ENCODE peak calls at places on chromosomes 7 and 10, in seven cellular contexts. N, Z, K, D, C, X and L are unnamed samples.

GRCh38 chr7:92246363-92247101 is 758 bp downstream of the ANKIB1 start:
- DNase-seq in C (no peak), N (peak; percentile 21), K (no peak), X (peak; percentile 49), Z (peak; percentile 33), D (peak; percentile 19), L (peak; percentile 63)

GRCh38 chr10:480928-481551 is 208.4 kb downstream of the DIP2C start:
- DNase-seq in C (no peak), N (peak; percentile 20), K (no peak), X (peak; percentile 40), D (no peak), Z (no peak), L (peak; percentile 67)

GRCh38 chr10:83539528-83540308 is 599.6 kb upstream of the GHITM start:
- DNase-seq in N (peak; percentile 87), K (peak; percentile 83), C (peak; percentile 74), D (no peak), X (no peak), Z (no peak), L (peak; percentile 70)

GRCh38 chr10:52353960-52354394 is 39.9 kb downstream of the DKK1 start:
- DNase-seq in Z (no peak), K (no peak), X (no peak), C (no peak), D (peak; percentile 49), N (no peak), L (no peak)

GRCh38 chr7:130441408-130441854 is 615 bp upstream of the CEP41 start:
- DNase-seq in N (no peak), K (no peak), Z (peak; percentile 51), D (peak; percentile 42), X (peak; percentile 76), C (no peak), L (peak; percentile 38)

GRCh38 chr10:75497997-75498797 is 66.8 kb downstream of the LRMDA start:
- DNase-seq in X (no peak), N (no peak), Z (no peak), D (peak; percentile 49), C (no peak), K (no peak), L (no peak)

GRCh38 chr7:81327468-81327867 is 408.6 kb upstream of the SEMA3C start:
- DNase-seq in D (no peak), Z (no peak), N (no peak), X (peak; percentile 48), K (no peak), C (no peak), L (no peak)

GRCh38 chr10:571643-572042 is 117.8 kb downstream of the DIP2C start:
- DNase-seq in X (no peak), Z (no peak), N (no peak), C (no peak), K (no peak), D (no peak), L (no peak)

GRCh38 chr7:21104124-21104500 is 317.4 kb upstream of the SP8 start:
- DNase-seq in K (no peak), X (no peak), Z (no peak), D (peak; percentile 30), N (no peak), C (no peak), L (no peak)

GRCh38 chr10:69232736-69233135 is 12.6 kb downstream of the HKDC1 start:
- DNase-seq in D (no peak), K (no peak), X (no peak), Z (no peak), N (no peak), C (no peak), L (no peak)
- H3K27ac ChIP-seq in D (peak overlapping the region; percentile 1), K (no peak overlapping the region), X (no peak overlapping the region), Z (peak overlapping the region; percentile 68), N (no peak overlapping the region), C (no peak overlapping the region), L (peak overlapping the region; percentile 70)

GRCh38 chr7:154899893-154900292 is 103.0 kb downstream of the PAXIP1 start:
- DNase-seq in N (no peak), X (no peak), Z (no peak), C (no peak), D (no peak), K (no peak), L (no peak)

GRCh38 chr7:154898973-154899855 is 103.7 kb downstream of the PAXIP1 start:
- DNase-seq in Z (no peak), C (no peak), K (no peak), X (no peak), N (no peak), D (no peak), L (no peak)

GRCh38 chr7:154905615-154906014 is 97.3 kb downstream of the PAXIP1 start:
- DNase-seq in C (no peak), K (no peak), X (no peak), D (no peak), Z (no peak), N (no peak), L (no peak)

GRCh38 chr7:154903083-154903731 is 99.7 kb downstream of the PAXIP1 start:
- DNase-seq in X (no peak), C (no peak), D (no peak), Z (no peak), N (no peak), K (no peak), L (no peak)

DNA sequence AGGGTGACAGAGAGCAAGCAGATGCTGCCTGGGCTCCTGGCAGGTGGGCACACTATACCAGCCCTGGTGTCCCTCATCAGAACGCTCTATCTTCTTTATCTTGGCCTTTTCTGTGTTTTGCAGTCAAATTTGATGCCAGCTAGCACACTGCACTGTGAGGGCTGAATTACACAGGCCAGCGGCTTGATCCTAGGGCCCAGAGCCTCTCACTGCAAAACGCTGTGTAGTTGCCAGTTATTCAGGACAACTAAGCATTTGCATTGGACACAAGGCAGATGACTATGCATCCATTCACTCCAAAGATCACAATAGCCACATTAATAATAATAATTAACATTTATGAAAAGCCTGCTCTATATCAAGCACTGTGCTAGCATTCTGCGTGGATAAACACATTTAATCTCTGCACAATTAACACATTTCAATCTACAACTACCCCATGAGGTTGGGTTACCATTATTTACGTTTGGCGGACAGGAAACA is 100.3 kb downstream of the PAXIP1 start:
- DNase-seq in X (no peak), N (no peak), Z (no peak), K (no peak), D (no peak), C (no peak), L (no peak)
- H3K9me3 ChIP-seq in X (no peaks in the 10 kb centered on the region), N (no peaks in the 10 kb centered on the region), Z (no peaks in the 10 kb centered on the region), K (no peaks in the 10 kb centered on the region), D (no peaks in the 10 kb centered on the region), C (no peaks in the 10 kb centered on the region), L (no peaks in the 10 kb centered on the region)

GRCh38 chr10:48505394-48506112 is 99.3 kb downstream of the ARHGAP22 start:
- DNase-seq in D (no peak), K (no peak), N (no peak), Z (no peak), X (no peak), C (no peak), L (no peak)
- TF ChIP-seq CTCF in D (peak; percentile 48), K (no peak), N (no peak), Z (no peak), X (peak; percentile 30), C (no peak), L (no peak)

GRCh38 chr10:126400641-126401040 is 12.4 kb upstream of the ADAM12 start:
- DNase-seq in X (no peak), D (no peak), C (no peak), Z (no peak), K (no peak), N (no peak), L (no peak)

GRCh38 chr10:126407831-126408230 is 19.6 kb upstream of the ADAM12 start:
- DNase-seq in K (no peak), D (peak; percentile 61), Z (no peak), X (no peak), C (no peak), N (no peak), L (no peak)

GRCh38 chr10:126408953-126409641 is 20.8 kb upstream of the ADAM12 start:
- DNase-seq in K (no peak), X (no peak), C (no peak), Z (no peak), D (no peak), N (no peak), L (no peak)

GRCh38 chr10:126409821-126410220 is 21.5 kb upstream of the ADAM12 start:
- DNase-seq in N (no peak), D (no peak), K (no peak), X (no peak), C (no peak), Z (no peak), L (no peak)

GRCh38 chr10:126405239-126405785 is 17.0 kb upstream of the ADAM12 start:
- DNase-seq in X (no peak), K (no peak), N (no peak), C (no peak), Z (no peak), D (no peak), L (no peak)
- H3K27ac ChIP-seq in X (no peak overlapping the region), K (no peak overlapping the region), N (no peak overlapping the region), C (no peak overlapping the region), Z (peak overlapping the region; percentile 34), D (no peak overlapping the region), L (no peak overlapping the region)

DNA sequence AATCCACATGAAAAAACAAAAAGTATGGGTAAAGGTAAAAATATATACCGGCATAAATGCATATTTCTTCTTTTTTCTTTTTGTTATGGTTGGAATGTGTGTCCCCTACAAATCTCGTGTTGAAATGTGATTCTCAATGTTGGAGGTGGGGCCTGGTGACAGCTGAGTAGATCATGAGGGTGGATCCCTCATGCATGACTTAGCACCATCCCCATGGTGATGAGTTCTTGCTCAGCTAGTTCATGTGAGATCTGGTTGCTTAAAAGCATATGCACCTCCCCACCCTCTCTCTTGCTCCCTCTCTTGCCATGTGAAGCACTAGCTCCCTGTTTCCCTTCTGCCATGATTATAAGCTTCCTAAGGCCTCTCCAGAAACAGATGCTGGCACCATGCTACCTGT is 93.3 kb downstream of the HYCC1 start:
- DNase-seq in N (no peak), C (no peak), D (peak; percentile 56), K (no peak), X (no peak), Z (no peak), L (no peak)
- H3K9me3 ChIP-seq in N (no peaks in the 10 kb centered on the region), C (no peaks in the 10 kb centered on the region), D (no peaks in the 10 kb centered on the region), K (peaks cover 12% of the 10 kb centered on the region), X (no peaks in the 10 kb centered on the region), Z (no peaks in the 10 kb centered on the region), L (no peaks in the 10 kb centered on the region)

GRCh38 chr10:59865101-59865500 is 41.3 kb downstream of the CCDC6 start:
- DNase-seq in K (no peak), Z (peak; percentile 10), C (no peak), X (no peak), N (no peak), D (peak; percentile 90), L (peak; percentile 43)
- TF ChIP-seq CTCF in K (peak; percentile 59), Z (peak; percentile 28), C (peak; percentile 58), X (no peak), N (peak; percentile 52), D (peak; percentile 93), L (peak; percentile 8)